ENCODE peak calls at places on chromosomes 13 and 19, in six cellular contexts. R is activated T-helper 9 cell treated with anti-CD3 and anti-CD28 coated beads, Interleukin-2, amount 50 U/mL, for 16 hours; J is NCI-H2081 treated with DMSO at 0.1 percent for 48 hours; O is foreskin keratinocyte; K is CD8-positive, alpha-beta T cell; I is activated CD4-positive, alpha-beta T cell treated with anti-CD3 and anti-CD28 coated beads, Interleukin-2, amount 50 U/mL, for 1 hour. G is an unnamed sample.

GRCh38 chr13:39601636-39602035 is 1.4 kb downstream of the LHFPL6 start:
- DNase-seq in R (no peak), J (no peak), O (no peak), K (no peak), I (no peak), G (no peak)

GRCh38 chr19:47758433-47758784 is 13.1 kb downstream of the NOP53 start:
- DNase-seq in R (no peak), J (no peak), O (no peak), K (no peak), I (no peak), G (no peak)

GRCh38 chr19:6264077-6264445 is 15.7 kb downstream of the MLLT1 start:
- DNase-seq in R (no peak), J (no peak), O (no peak), K (no peak), I (no peak), G (no peak)

GRCh38 chr19:32339988-32340874 is 5.2 kb upstream of the ZNF507 start:
- DNase-seq in R (peak; percentile 6), J (no peak), O (no peak), K (peak; percentile 43), I (peak; percentile 39), G (peak; percentile 54)

GRCh38 chr19:16375936-16376185 is 51.2 kb downstream of the KLF2 start:
- DNase-seq in R (no peak), J (no peak), O (no peak), K (no peak), I (no peak), G (no peak)

GRCh38 chr19:1097810-1098176 is 2.6 kb upstream of the POLR2E start:
- DNase-seq in R (no peak), J (no peak), O (no peak), K (no peak), I (no peak), G (no peak)

GRCh38 chr13:26133851-26134250 is 82.0 kb upstream of the SHISA2 start:
- DNase-seq in R (no peak), J (no peak), O (no peak), K (no peak), I (no peak), G (no peak)

GRCh38 chr19:35436477-35437141 is 11.4 kb upstream of the FFAR2 start:
- DNase-seq in R (no peak), J (no peak), O (peak; percentile 48), K (no peak), I (no peak), G (peak; percentile 62)

GRCh38 chr13:106047859-106048258 is 487.6 kb downstream of the EFNB2 start:
- DNase-seq in R (no peak), J (no peak), O (no peak), K (no peak), I (no peak), G (no peak)

GRCh38 chr13:82747331-82747730 is 1134.9 kb downstream of the SLITRK1 start:
- DNase-seq in R (no peak), J (no peak), O (no peak), K (no peak), I (no peak), G (no peak)

GRCh38 chr13:100209857-100210580 is 121.1 kb downstream of the PCCA start:
- DNase-seq in R (no peak), J (no peak), O (no peak), K (no peak), I (no peak), G (peak; percentile 41)

GRCh38 chr19:56661248-56661647 is 10.3 kb downstream of the ZNF835 start:
- DNase-seq in R (no peak), J (no peak), O (no peak), K (no peak), I (no peak), G (no peak)

GRCh38 chr19:46000497-46001246 is 5.4 kb downstream of the CCDC61 start:
- DNase-seq in R (peak; percentile 55), J (no peak), O (no peak), K (peak; percentile 74), I (peak; percentile 79), G (peak; percentile 60)

GRCh38 chr13:27371932-27372331 is 52.5 kb upstream of the GTF3A start:
- DNase-seq in R (no peak), J (no peak), O (no peak), K (no peak), I (no peak), G (no peak)

GRCh38 chr13:75250526-75251183 is 231.3 kb downstream of the TBC1D4 start:
- DNase-seq in R (no peak), J (no peak), O (peak; percentile 55), K (no peak), I (no peak), G (peak; percentile 31)

GRCh38 chr13:92390217-92390616 is 836.4 kb upstream of the GPC6 start:
- DNase-seq in R (no peak), J (peak; percentile 47), O (no peak), K (no peak), I (no peak), G (no peak)

GRCh38 chr19:48540110-48540509 is 11.9 kb upstream of the SULT2B1 start:
- DNase-seq in R (no peak), J (peak; percentile 13), O (no peak), K (no peak), I (no peak), G (no peak)